ENCODE peak calls at places on chromosome 19, in four cellular contexts. U is HepG2, F is GM12878, R is K562. E is an unnamed sample.

GRCh38 chr19:38021356-38021755 is 114.3 kb downstream of the SIPA1L3 start:
- DNase-seq in F (no peak), R (no peak), U (no peak), E (no peak)

GRCh38 chr19:2631213-2631821 is 71.2 kb downstream of the GNG7 start:
- DNase-seq in U (no peak), F (no peak), R (peak; percentile 21), E (no peak)

GRCh38 chr19:13398780-13399726 is 107.2 kb downstream of the CACNA1A start:
- DNase-seq in U (no peak), R (peak; percentile 62), F (no peak), E (no peak)

GRCh38 chr19:42246143-42246868 is 3.9 kb upstream of the GSK3A start:
- DNase-seq in F (no peak), R (peak; percentile 65), U (no peak), E (peak; percentile 77)

GRCh38 chr19:1469936-1470863 is 8.8 kb downstream of the C19orf25 start:
- DNase-seq in U (no peak), F (no peak), R (peak; percentile 64), E (peak; percentile 78)

GRCh38 chr19:18044825-18045304 is 36.9 kb downstream of the ARRDC2 start:
- DNase-seq in U (no peak), F (peak; percentile 90), R (peak; percentile 72), E (peak; percentile 59)

GRCh38 chr19:11578342-11579142 is 1.1 kb upstream of the ACP5 start:
- DNase-seq in U (peak; percentile 31), F (no peak), R (peak; percentile 90), E (peak; percentile 73)

GRCh38 chr19:49014870-49015255 is 2.0 kb downstream of the LHB start:
- DNase-seq in U (no peak), F (no peak), R (no peak), E (no peak)

DNA sequence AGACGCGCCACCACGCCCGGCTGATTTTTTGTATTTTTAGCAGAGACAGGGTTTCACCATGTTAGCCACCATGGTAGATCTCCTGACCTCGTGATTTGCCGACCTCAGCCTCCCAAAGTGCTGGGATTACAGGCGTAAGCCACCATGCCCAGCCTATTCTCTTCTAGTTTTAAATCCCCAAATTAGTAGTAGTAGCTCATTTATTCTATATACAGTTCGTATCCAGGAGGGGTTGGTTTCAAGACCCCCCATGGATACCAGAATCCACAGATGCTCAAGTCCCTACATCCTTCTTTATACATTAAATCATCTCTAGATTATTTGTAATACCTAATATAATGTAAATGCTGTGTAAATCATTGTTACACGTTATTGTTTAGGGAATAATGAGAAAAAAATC is 2.0 kb downstream of the ZNF568 start:
- DNase-seq in U (no peak), F (no peak), R (no peak), E (no peak)
- H3K9me3 ChIP-seq in U (peaks cover 85% of the 10 kb centered on the region), F (peaks cover 7% of the 10 kb centered on the region), R (peaks cover 3% of the 10 kb centered on the region), E (peaks cover 19% of the 10 kb centered on the region)

GRCh38 chr19:43562211-43562697 is 13.1 kb downstream of the XRCC1 start:
- DNase-seq in U (no peak), F (no peak), R (no peak), E (no peak)
- TF ChIP-seq ZNF274 in U (no peak), F (no peak), R (no peak), E (no peak)

GRCh38 chr19:4297901-4298771 is 4.1 kb downstream of the TMIGD2 start:
- DNase-seq in R (no peak), U (peak; percentile 35), F (no peak), E (no peak)
- H3K9me3 ChIP-seq in R (no peaks in the 10 kb centered on the region), U (no peaks in the 10 kb centered on the region), F (no peaks in the 10 kb centered on the region), E (no peaks in the 10 kb centered on the region)

GRCh38 chr19:51944798-51945552 is 17.7 kb downstream of the ZNF613 start:
- DNase-seq in F (no peak), R (no peak), U (no peak), E (no peak)
- TF ChIP-seq ZNF274 in F (no peak), R (peak; percentile 87), U (peak; percentile 68), E (peak; percentile 86)

GRCh38 chr19:44258835-44259413 is 762 bp upstream of the ZNF233 start:
- DNase-seq in F (no peak), U (no peak), R (no peak), E (no peak)

GRCh38 chr19:44255705-44256411 is 3.8 kb upstream of the ZNF233 start:
- DNase-seq in U (no peak), R (no peak), F (no peak), E (no peak)

GRCh38 chr19:44258139-44258538 is 1.5 kb upstream of the ZNF233 start:
- DNase-seq in R (no peak), F (no peak), U (no peak), E (no peak)

GRCh38 chr19:44260343-44260681 is 626 bp downstream of the ZNF233 start:
- DNase-seq in F (no peak), R (no peak), U (no peak), E (no peak)

DNA sequence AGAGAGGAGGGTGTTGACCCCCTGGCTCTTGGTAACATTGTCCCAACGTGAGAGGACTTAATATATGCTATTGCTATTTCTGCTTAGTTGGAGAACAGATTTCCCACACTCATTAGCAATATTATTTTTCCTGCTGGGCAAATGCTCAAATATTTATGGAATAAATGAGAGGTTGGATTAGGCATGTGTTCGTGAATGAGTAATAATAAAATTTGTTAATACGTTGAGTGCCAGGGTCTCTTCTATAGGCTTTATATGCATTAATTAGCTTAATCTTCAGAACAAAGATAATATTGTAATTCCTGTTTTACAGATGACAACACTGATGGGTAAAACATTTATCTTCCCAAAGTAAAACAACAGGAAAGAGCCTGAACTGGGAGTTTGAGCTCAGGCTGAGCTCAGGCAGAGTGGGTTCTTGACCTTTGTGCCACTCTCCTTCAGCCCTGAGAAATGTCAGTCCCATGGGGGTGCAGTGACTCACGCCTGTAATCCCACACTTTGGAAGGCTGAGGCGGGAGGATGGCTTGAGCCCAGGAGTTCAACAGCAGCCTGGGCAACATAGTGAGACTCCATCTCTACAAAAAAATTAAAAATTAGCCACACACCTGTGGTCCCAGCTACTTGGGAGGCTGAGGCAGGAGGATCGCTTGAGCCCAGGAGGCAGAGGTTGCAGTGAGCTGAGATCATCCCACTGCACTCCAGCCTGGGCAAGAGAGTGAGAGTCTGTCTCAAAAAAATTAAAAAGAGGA is 1.2 kb downstream of the ZNF233 start:
- DNase-seq in U (peak; percentile 6), R (no peak), F (no peak), E (no peak)
- H3K9me3 ChIP-seq in U (peaks cover 15% of the 10 kb centered on the region), R (no peaks in the 10 kb centered on the region), F (no peaks in the 10 kb centered on the region), E (peaks cover 8% of the 10 kb centered on the region)

E was measured in H1.